ENCODE peak calls at places on chromosomes 7 and 10, in seven cellular contexts. L, Y, O, E, W, B and Z are unnamed samples.

GRCh38 chr10:29735628-29736324 is 101.0 kb upstream of the SVIL start:
- DNase-seq in E (peak), L (peak), O (peak), B (peak), Y (peak), W (peak), Z (no peak)

GRCh38 chr10:49594594-49594993 is 15.5 kb upstream of the SLC18A3 start:
- DNase-seq in O (peak), Y (no peak), B (no peak), W (peak), L (peak), E (peak), Z (peak)

GRCh38 chr10:99730026-99730425 is 1.9 kb downstream of the COX15 start:
- DNase-seq in Y (no peak), E (no peak), L (no peak), W (no peak), B (no peak), O (peak), Z (no peak)

GRCh38 chr10:11782793-11783557 is 40.2 kb upstream of the PROSER2 start:
- DNase-seq in O (peak), B (no peak), L (peak), E (peak), Y (peak), W (no peak), Z (peak)

GRCh38 chr10:52313350-52314006 is 603 bp upstream of the DKK1 start:
- DNase-seq in W (no peak), B (no peak), E (no peak), L (peak), O (no peak), Y (no peak), Z (no peak)

GRCh38 chr10:75547391-75548298 is 116.2 kb downstream of the LRMDA start:
- DNase-seq in O (peak), Y (no peak), E (peak), W (no peak), L (no peak), B (no peak), Z (no peak)

GRCh38 chr7:134785842-134786241 is 6.4 kb downstream of the CALD1 start:
- DNase-seq in W (no peak), L (no peak), E (no peak), B (no peak), O (no peak), Y (no peak), Z (no peak)

GRCh38 chr10:43045631-43046287 is 31.1 kb upstream of the RET start:
- DNase-seq in Y (no peak), E (no peak), B (peak), O (no peak), L (no peak), W (no peak), Z (no peak)

GRCh38 chr7:142632291-142633134 is 116.8 kb upstream of the PRSS1 start:
- DNase-seq in W (peak), E (peak), O (peak), L (peak), B (peak), Y (peak), Z (peak)

GRCh38 chr7:100088621-100089457 is at the start of gene COPS6:
- DNase-seq in B (peak), L (peak), W (peak), Y (peak), E (peak), O (peak), Z (no peak)

GRCh38 chr7:158825628-158826289 is 3.5 kb downstream of the ESYT2 start:
- DNase-seq in O (no peak), Y (no peak), L (no peak), B (no peak), W (no peak), E (no peak), Z (no peak)

GRCh38 chr7:41135511-41135910 is 567.4 kb downstream of the INHBA start:
- DNase-seq in L (no peak), O (no peak), Y (no peak), W (no peak), E (no peak), B (no peak), Z (no peak)

GRCh38 chr7:112427984-112428383 is 22.3 kb upstream of the IFRD1 start:
- DNase-seq in E (no peak), L (no peak), O (no peak), Y (no peak), W (no peak), B (no peak), Z (no peak)

GRCh38 chr10:5711637-5712036 is 27.0 kb downstream of the TASOR2 start:
- DNase-seq in L (peak), B (no peak), W (no peak), O (no peak), E (no peak), Y (no peak), Z (no peak)

GRCh38 chr7:140084972-140085371 is 22.2 kb upstream of the PARP12 start:
- DNase-seq in B (no peak), Y (no peak), W (no peak), E (no peak), O (no peak), L (peak), Z (no peak)

GRCh38 chr7:43905954-43906326 is 456 bp downstream of the URGCP start:
- DNase-seq in B (peak), W (peak), L (peak), E (peak), Y (peak), O (no peak), Z (no peak)

GRCh38 chr10:77531441-77532001 is 106.1 kb downstream of the KCNMA1 start:
- DNase-seq in L (peak), B (peak), Y (no peak), O (peak), W (peak), E (peak), Z (no peak)

GRCh38 chr10:123086281-123086680 is 49.5 kb upstream of the HMX3 start:
- DNase-seq in L (no peak), Y (no peak), B (no peak), W (no peak), O (no peak), E (no peak), Z (no peak)

GRCh38 chr10:86753056-86753455 is 3.4 kb upstream of the BMPR1A start:
- DNase-seq in L (no peak), W (no peak), O (no peak), Y (no peak), B (no peak), E (no peak), Z (no peak)

DNA sequence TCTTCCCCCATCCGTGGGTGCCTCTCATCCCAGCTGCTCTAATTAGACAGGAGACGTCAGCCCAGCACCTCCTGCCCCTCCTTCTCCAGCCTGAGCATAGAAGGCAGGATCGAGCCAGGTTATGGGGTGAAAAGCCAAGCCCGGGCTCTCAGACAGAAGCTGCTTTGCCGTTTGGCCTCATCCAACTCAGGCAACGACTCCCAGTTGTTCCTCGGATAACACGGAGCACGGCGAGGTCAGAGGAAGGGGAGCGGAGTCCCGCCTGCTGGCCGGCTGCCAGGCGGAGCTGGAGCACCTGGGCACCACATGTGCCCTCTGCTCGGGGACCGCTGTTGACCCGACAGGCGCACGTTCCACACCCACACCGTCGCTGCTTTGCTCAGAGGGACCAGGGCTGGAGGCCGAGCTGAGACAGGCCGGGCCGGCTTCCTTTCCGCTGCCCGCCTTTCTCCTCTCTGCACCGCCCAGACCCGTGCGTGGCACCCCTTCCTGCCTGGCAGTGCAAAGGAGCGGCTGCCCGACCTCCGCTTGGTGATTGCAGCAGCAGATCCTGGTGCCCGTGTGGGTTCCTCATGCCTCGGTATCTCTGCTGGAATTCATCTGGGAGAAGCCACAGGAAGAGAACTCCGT is 21.6 kb upstream of the UNCX start:
- DNase-seq in O (no peak), L (no peak), E (no peak), B (no peak), Y (no peak), W (no peak), Z (no peak)
- H3K4me3 ChIP-seq in O (no peak), L (no peak), E (no peak), B (no peak), Y (no peak), W (no peak), Z (no peak)

GRCh38 chr7:141231018-141231792 is 157.3 kb downstream of the TMEM178B start:
- DNase-seq in L (no peak), Y (no peak), W (peak), E (peak), O (no peak), B (peak), Z (peak)
- TF ChIP-seq CTCF in L (no peak), Y (no peak), W (peak), E (peak), O (no peak), B (peak), Z (peak)

DNA sequence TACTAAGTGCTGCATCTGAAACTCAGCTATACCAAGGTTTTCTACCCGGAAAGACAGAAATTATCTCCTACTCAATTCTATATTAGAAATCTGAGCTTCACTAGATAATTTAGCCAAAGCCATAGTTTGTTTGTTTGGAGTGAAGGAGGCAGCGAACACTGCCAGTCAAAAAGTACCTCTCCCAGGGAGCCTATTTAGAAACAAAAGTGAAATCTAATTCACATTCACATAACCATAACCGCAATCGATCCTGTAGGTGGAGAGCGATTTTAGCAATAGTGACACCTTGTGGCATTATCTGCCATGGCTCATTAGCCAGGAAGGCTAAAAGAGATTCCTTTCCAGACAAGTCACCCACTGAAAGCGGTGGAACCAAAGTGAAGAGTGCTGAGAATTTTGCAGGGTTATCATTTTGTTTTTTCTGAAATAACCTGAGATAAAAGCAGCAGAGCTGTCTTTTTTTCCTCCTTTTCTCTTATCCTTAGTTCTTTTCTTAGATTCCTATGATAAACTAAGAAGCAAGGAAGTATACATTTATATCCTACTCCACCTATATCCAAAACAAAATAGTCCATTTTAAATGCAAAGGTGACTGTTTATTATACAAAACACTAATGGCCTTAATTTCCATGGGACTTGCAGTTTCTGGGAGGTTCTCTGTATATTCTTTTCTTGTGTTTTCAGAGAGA is 83.7 kb upstream of the BET1 start:
- DNase-seq in Y (peak), O (peak), B (no peak), L (peak), W (peak), E (peak), Z (peak)
- H3K4me3 ChIP-seq in Y (no peak), O (peak), B (no peak), L (no peak), W (peak), E (peak), Z (no peak)

GRCh38 chr10:74150151-74151056 is at the start of gene AP3M1:
- DNase-seq in W (peak), E (no peak), O (no peak), L (peak), B (peak), Y (peak), Z (no peak)

GRCh38 chr10:74151879-74152722 is 1.1 kb downstream of the ADK start:
- DNase-seq in O (no peak), L (no peak), E (no peak), W (no peak), B (no peak), Y (no peak), Z (no peak)

GRCh38 chr10:74153676-74154075 is 2.7 kb downstream of the ADK start:
- DNase-seq in Y (no peak), E (no peak), B (no peak), W (no peak), L (no peak), O (no peak), Z (no peak)

GRCh38 chr10:74151057-74151878 is at the start of gene ADK:
- DNase-seq in B (peak), E (peak), W (peak), Y (peak), L (peak), O (peak), Z (peak)

DNA sequence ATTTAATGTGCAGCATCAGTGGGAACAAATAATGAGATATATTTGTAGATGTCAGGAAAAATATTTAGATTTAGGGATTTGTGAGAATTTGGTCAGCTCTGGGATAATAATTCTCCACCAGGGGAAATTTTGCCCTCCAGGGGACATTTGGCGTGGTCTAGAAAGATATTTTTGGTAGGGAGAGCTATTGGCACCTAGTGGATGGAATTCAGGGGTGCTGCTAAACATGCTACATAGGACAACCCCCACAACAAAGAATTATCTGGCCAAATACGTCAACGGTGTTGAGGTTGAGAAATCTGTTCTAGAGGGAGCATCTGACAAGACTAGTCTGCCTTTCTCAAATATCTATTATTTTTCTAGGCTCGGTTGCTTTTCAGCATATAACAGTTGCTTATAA is 2.1 kb downstream of the ADK start:
- DNase-seq in E (peak), L (no peak), W (peak), Y (no peak), B (no peak), O (no peak), Z (no peak)
- TF ChIP-seq CTCF in E (peak), L (no peak), W (peak), Y (peak), B (peak), O (peak), Z (no peak)

GRCh38 chr7:49774459-49775064 is 1.1 kb downstream of the VWC2 start:
- DNase-seq in Y (no peak), E (no peak), O (no peak), B (no peak), W (peak), L (no peak), Z (no peak)
- H3K4me3 ChIP-seq in Y (peak), E (no peak), O (no peak), B (no peak), W (peak), L (no peak), Z (no peak)

GRCh38 chr7:24880886-24881285 is 99.1 kb downstream of the OSBPL3 start:
- DNase-seq in E (no peak), Y (no peak), W (no peak), B (no peak), L (no peak), O (no peak), Z (no peak)
- TF ChIP-seq CTCF in E (no peak), Y (no peak), W (no peak), B (no peak), L (no peak), O (no peak), Z (no peak)

GRCh38 chr7:116934580-116934979 is 18.7 kb upstream of the ST7 start:
- DNase-seq in B (no peak), O (no peak), L (no peak), Y (no peak), W (no peak), E (no peak), Z (no peak)
- H3K4me3 ChIP-seq in B (no peak), O (no peak), L (no peak), Y (no peak), W (no peak), E (no peak), Z (no peak)

GRCh38 chr10:83991986-83992753 is 147.1 kb upstream of the GHITM start:
- DNase-seq in B (no peak), W (no peak), E (no peak), O (no peak), Y (no peak), L (peak), Z (no peak)
- TF ChIP-seq CTCF in B (peak), W (no peak), E (no peak), O (peak), Y (no peak), L (peak), Z (peak)

DNA sequence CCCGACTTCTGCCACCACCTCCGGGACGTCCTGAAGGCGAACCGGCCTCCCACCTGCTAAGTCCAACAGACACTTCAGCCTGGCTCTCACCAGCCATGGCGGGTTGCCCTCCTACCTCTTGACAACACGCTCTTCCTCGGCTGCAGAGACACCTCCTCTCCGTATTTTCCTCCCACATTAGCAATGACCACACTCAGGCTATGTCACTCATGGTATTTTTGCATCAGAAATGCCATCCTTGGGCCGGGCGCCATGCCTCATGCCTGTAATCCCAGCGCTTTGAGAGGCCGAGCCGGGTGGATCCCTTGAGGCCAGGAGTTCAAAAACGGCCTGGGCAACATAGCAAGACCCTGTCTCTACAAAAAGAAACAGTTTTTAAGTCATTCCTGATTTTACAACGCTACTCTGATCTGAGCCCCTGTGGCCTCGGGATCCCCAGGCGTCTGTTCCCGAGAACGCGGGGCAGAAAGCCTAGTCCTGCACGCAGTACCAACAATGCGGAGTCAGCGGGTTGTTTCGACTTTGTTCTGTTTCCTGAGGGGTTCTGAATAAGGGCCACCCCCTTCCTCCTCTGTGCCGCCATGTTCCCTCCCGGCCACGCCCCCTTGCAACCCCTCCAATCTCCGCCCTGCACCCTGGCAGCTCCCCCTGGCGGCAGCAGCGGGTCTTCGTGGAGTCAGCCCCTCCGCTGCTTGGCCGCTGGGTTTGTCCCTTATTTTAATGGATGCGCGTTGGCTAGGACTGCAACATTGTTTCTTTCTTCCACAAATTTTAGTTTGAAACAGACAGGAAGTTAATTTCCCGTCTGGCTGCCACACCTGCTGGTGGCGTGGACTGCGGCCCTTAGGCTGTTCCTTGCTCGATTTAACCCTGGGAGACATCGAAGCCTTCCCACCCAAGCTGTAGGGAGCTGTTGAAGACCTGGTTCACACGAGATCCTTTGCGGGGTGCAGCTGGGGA is 9.7 kb upstream of the ZFAND2A start:
- DNase-seq in L (peak), Y (peak), O (peak), W (peak), E (peak), B (peak), Z (no peak)
- H3K4me3 ChIP-seq in L (peak), Y (peak), O (peak), W (peak), E (peak), B (peak), Z (peak)

GRCh38 chr7:149838224-149838991 is at the start of gene ZNF862:
- DNase-seq in E (peak), B (peak), Y (peak), W (peak), O (peak), L (peak), Z (peak)
- TF ChIP-seq CTCF in E (no peak), B (no peak), Y (peak), W (no peak), O (no peak), L (no peak), Z (no peak)